ENCODE peak calls at places on chromosomes 4 and X, in four cellular contexts. E, V, P and D are unnamed samples.

GRCh38 chr4:103498161-103499070 is 221.4 kb downstream of the TACR3 start:
- DNase-seq in E (no peak), V (peak), P (peak), D (no peak)

GRCh38 chr4:31053451-31053850 is 333.3 kb downstream of the PCDH7 start:
- DNase-seq in E (no peak), V (no peak), P (no peak), D (no peak)

GRCh38 chrX:82648062-82648461 is 860.0 kb upstream of the POU3F4 start:
- DNase-seq in E (no peak), V (no peak), P (no peak), D (no peak)

GRCh38 chrX:12955882-12956703 is 18.8 kb upstream of the TMSB4X start:
- DNase-seq in E (no peak), V (peak), P (peak), D (peak)

GRCh38 chrX:77426811-77427210 is 20.4 kb upstream of the FGF16 start:
- DNase-seq in E (no peak), V (no peak), P (peak), D (no peak)

GRCh38 chr4:65668201-65669007 is 1.9 kb downstream of the EPHA5 start:
- DNase-seq in E (no peak), V (no peak), P (no peak), D (no peak)

GRCh38 chr4:142404191-142404611 is 441.9 kb downstream of the INPP4B start:
- DNase-seq in E (peak), V (no peak), P (peak), D (no peak)

GRCh38 chrX:115939070-115939469 is 231.5 kb upstream of the AGTR2 start:
- DNase-seq in E (no peak), V (peak), P (no peak), D (no peak)

GRCh38 chrX:104566921-104567501 is 1.0 kb downstream of the IL1RAPL2 start:
- DNase-seq in E (no peak), V (no peak), P (no peak), D (no peak)

GRCh38 chr4:183602444-183603102 is 56.4 kb downstream of the RWDD4 start:
- DNase-seq in E (no peak), V (no peak), P (peak), D (peak)

GRCh38 chr4:174828845-174829701 is at the start of gene GLRA3:
- DNase-seq in E (peak), V (no peak), P (no peak), D (peak)

GRCh38 chrX:148582353-148582752 is 81.9 kb downstream of the AFF2 start:
- DNase-seq in E (no peak), V (no peak), P (no peak), D (no peak)

GRCh38 chrX:21840199-21840557 is 761 bp downstream of the MBTPS2 start:
- DNase-seq in E (no peak), V (no peak), P (peak), D (no peak)

DNA sequence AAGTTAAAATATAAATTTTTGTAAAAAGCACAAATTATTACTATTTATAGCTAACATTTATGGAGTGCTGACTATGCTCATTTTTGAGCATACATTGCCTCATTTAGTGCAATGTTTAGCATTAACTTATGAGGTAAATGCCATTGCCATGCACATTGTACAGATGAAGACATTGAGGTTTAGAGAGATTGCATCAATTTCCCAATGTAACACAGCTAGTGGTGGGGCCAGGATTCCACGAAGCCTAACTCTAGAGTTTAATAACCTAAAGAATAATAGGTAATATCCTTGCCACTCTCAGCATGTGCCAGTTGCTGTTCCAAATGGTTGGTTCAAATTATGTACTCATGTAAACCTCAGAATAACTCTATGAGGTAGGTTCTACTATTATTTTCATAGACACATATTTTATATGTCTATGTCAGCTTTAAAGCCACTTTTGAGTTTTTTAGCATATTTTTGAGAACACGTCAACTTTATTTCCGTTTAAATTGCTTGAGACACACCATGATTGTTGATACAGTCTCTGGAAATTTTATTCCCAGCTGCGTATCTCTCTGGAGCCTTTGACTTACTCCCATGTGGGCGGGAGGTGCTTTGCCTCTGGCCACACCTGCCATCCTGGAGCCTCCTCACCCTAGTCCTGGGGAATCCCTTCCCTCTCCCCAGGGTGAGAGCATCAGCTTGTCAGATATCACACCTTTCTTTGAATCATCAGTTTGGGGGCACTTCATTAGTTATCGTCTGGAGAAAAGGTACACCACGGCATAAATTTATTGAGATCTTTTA is 10.8 kb upstream of the ADH1A start:
- DNase-seq in E (no peak), V (no peak), P (peak), D (no peak)
- TF ChIP-seq RCOR1 in E (no peak), V (no peak), P (no peak), D (no peak)

GRCh38 chr4:83075696-83076095 is 38.8 kb downstream of the PLAC8 start:
- DNase-seq in E (no peak), V (no peak), P (peak), D (no peak)
- TF ChIP-seq RCOR1 in E (no peak), V (no peak), P (no peak), D (no peak)

GRCh38 chr4:125736057-125736456 is 421.3 kb downstream of the FAT4 start:
- DNase-seq in E (no peak), V (no peak), P (peak), D (peak)
- TF ChIP-seq RCOR1 in E (no peak), V (no peak), P (no peak), D (no peak)

GRCh38 chr4:169274033-169274432 is 3.3 kb upstream of the SH3RF1 start:
- DNase-seq in E (no peak), V (no peak), P (no peak), D (no peak)

GRCh38 chr4:169278669-169279068 is 7.9 kb upstream of the SH3RF1 start:
- DNase-seq in E (no peak), V (no peak), P (no peak), D (no peak)

GRCh38 chr4:169271692-169272007 is 894 bp upstream of the SH3RF1 start:
- DNase-seq in E (no peak), V (no peak), P (no peak), D (no peak)

GRCh38 chr4:169272265-169272886 is 1.6 kb upstream of the SH3RF1 start:
- DNase-seq in E (no peak), V (peak), P (peak), D (no peak)

DNA sequence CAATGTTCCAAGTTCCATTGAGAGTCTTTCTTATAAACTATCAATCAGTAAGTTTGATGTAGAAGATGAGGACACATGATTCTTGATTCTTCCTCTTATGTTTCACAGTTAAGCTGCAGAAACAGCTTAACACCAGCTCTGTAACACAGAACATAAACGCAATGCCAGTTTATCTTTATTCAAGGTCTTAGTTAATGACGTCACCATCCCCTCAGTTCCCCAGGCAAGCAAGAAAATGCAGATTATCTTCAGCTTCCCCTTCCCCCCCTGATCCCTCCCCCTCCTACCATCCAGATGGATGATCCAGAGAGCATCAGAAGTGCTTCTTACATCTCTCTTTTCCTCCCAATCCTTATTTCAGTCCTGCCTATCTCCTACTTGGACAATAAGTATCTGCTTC is 4.4 kb upstream of the SH3RF1 start:
- DNase-seq in E (no peak), V (no peak), P (no peak), D (no peak)
- TF ChIP-seq RCOR1 in E (no peak), V (no peak), P (no peak), D (no peak)

GRCh38 chr4:133555671-133556070 is 406.6 kb downstream of the PCDH10 start:
- DNase-seq in E (no peak), V (no peak), P (peak), D (no peak)
- TF ChIP-seq RCOR1 in E (no peak), V (no peak), P (no peak), D (no peak)

GRCh38 chr4:85499573-85499972 is 24.6 kb downstream of the ARHGAP24 start:
- DNase-seq in E (no peak), V (no peak), P (no peak), D (no peak)

GRCh38 chr4:85498068-85498733 is 23.3 kb downstream of the ARHGAP24 start:
- DNase-seq in E (no peak), V (peak), P (peak), D (no peak)

GRCh38 chr4:85496933-85497332 is 22.0 kb downstream of the ARHGAP24 start:
- DNase-seq in E (no peak), V (no peak), P (peak), D (no peak)

GRCh38 chr4:85495621-85496020 is 20.7 kb downstream of the ARHGAP24 start:
- DNase-seq in E (no peak), V (no peak), P (no peak), D (no peak)

DNA sequence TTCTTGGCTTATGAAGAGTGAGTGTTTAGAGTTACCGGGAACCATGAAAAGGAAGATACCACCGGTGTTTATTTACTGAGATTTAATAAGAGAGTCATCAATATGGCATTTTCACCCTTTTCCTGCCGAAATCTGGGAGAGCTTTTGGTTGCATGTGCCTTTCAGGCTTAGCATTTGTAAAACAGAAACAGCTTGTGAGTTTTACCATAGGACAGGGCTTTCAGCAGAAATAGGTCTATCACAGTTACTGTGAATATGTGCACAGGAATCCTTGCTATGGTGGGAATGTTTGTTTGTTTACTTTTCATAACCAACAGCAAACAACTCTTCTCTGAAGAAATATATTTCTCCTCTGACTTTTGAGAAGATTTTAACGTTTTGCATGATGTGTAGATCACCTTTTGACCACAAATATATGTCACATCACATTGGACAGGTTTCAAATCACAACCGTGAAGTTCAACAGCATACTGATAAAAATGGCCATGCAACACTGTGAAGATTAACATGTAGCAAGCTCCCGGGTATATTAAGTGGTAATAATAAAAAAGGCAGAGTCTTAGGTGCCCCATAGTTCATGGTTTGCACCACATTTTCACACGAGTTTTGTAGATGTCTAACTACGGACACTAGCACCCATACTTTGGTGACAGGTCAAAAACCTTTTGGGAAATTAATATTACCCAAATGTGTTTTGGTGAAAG is 21.3 kb downstream of the ARHGAP24 start:
- DNase-seq in E (no peak), V (no peak), P (no peak), D (no peak)
- TF ChIP-seq RCOR1 in E (no peak), V (no peak), P (no peak), D (no peak)